ENCODE peak calls at places on chromosomes 1 and 21, in nine cellular contexts. One of them, this sample, is unnamed.
A peak's percentile ranks its signal among the peaks of the same experiment; 100 is the strongest.

GRCh38 chr1:50418600-50419109 is 4.6 kb downstream of the DMRTA2 start:
- DNase-seq in GM13977: peak; percentile 54
- DNase-seq in PC-9: no peak
- DNase-seq in sigmoid colon: no peak
- DNase-seq in fibroblast of pulmonary artery: no peak
- DNase-seq in AG10803: no peak
- DNase-seq in neural progenitor cell: peak; percentile 77
- DNase-seq in psoas muscle: peak; percentile 53
- DNase-seq in RWPE1: no peak
- DNase-seq in this sample: no peak

GRCh38 chr21:45029298-45029967 is 44.9 kb upstream of the ADARB1 start:
- DNase-seq in fibroblast of pulmonary artery: peak; percentile 42
- DNase-seq in psoas muscle: peak; percentile 81
- DNase-seq in sigmoid colon: no peak
- DNase-seq in GM13977: no peak
- DNase-seq in RWPE1: no peak
- DNase-seq in neural progenitor cell: peak; percentile 79
- DNase-seq in PC-9: no peak
- DNase-seq in AG10803: peak; percentile 50
- DNase-seq in this sample: no peak

GRCh38 chr1:23156940-23157339 is 11.7 kb downstream of the LUZP1 start:
- DNase-seq in neural progenitor cell: no peak
- DNase-seq in PC-9: no peak
- DNase-seq in GM13977: no peak
- DNase-seq in psoas muscle: no peak
- DNase-seq in RWPE1: no peak
- DNase-seq in fibroblast of pulmonary artery: no peak
- DNase-seq in sigmoid colon: no peak
- DNase-seq in AG10803: no peak
- DNase-seq in this sample: no peak

GRCh38 chr1:185238447-185238846 is 78.6 kb downstream of the IVNS1ABP start:
- DNase-seq in AG10803: peak; percentile 36
- DNase-seq in sigmoid colon: no peak
- DNase-seq in psoas muscle: no peak
- DNase-seq in neural progenitor cell: no peak
- DNase-seq in PC-9: no peak
- DNase-seq in fibroblast of pulmonary artery: peak; percentile 47
- DNase-seq in GM13977: no peak
- DNase-seq in RWPE1: peak; percentile 6
- DNase-seq in this sample: no peak

GRCh38 chr1:12176298-12177118 is 9.7 kb downstream of the TNFRSF1B start:
- DNase-seq in sigmoid colon: no peak
- DNase-seq in PC-9: no peak
- DNase-seq in neural progenitor cell: no peak
- DNase-seq in RWPE1: no peak
- DNase-seq in fibroblast of pulmonary artery: no peak
- DNase-seq in psoas muscle: no peak
- DNase-seq in GM13977: no peak
- DNase-seq in AG10803: no peak
- DNase-seq in this sample: no peak

GRCh38 chr1:26558649-26559048 is 29.1 kb downstream of the RPS6KA1 start:
- DNase-seq in sigmoid colon: no peak
- DNase-seq in AG10803: no peak
- DNase-seq in psoas muscle: no peak
- DNase-seq in neural progenitor cell: no peak
- DNase-seq in fibroblast of pulmonary artery: no peak
- DNase-seq in GM13977: no peak
- DNase-seq in PC-9: no peak
- DNase-seq in RWPE1: no peak
- DNase-seq in this sample: no peak

GRCh38 chr1:93652335-93652949 is 29.2 kb downstream of the BCAR3 start:
- DNase-seq in psoas muscle: no peak
- DNase-seq in RWPE1: no peak
- DNase-seq in AG10803: no peak
- DNase-seq in fibroblast of pulmonary artery: no peak
- DNase-seq in GM13977: no peak
- DNase-seq in sigmoid colon: no peak
- DNase-seq in neural progenitor cell: no peak
- DNase-seq in PC-9: no peak
- DNase-seq in this sample: no peak

GRCh38 chr21:34031835-34032370 is 41.5 kb upstream of the MRPS6 start:
- DNase-seq in fibroblast of pulmonary artery: no peak
- DNase-seq in psoas muscle: no peak
- DNase-seq in neural progenitor cell: no peak
- DNase-seq in AG10803: no peak
- DNase-seq in sigmoid colon: no peak
- DNase-seq in PC-9: no peak
- DNase-seq in GM13977: peak; percentile 19
- DNase-seq in RWPE1: no peak
- DNase-seq in this sample: no peak

GRCh38 chr1:169572184-169572583 is 14.1 kb downstream of the F5 start:
- DNase-seq in fibroblast of pulmonary artery: peak; percentile 8
- DNase-seq in psoas muscle: no peak
- DNase-seq in RWPE1: no peak
- DNase-seq in AG10803: peak; percentile 2
- DNase-seq in sigmoid colon: no peak
- DNase-seq in PC-9: peak; percentile 63
- DNase-seq in neural progenitor cell: no peak
- DNase-seq in GM13977: no peak
- DNase-seq in this sample: no peak

GRCh38 chr1:111269820-111270406 is 20.7 kb upstream of the CHIA start:
- DNase-seq in psoas muscle: no peak
- DNase-seq in neural progenitor cell: no peak
- DNase-seq in PC-9: no peak
- DNase-seq in GM13977: no peak
- DNase-seq in RWPE1: no peak
- DNase-seq in AG10803: no peak
- DNase-seq in fibroblast of pulmonary artery: no peak
- DNase-seq in sigmoid colon: no peak
- DNase-seq in this sample: no peak

GRCh38 chr1:50582346-50582745 is 159.1 kb upstream of the DMRTA2 start:
- DNase-seq in GM13977: no peak
- DNase-seq in sigmoid colon: no peak
- DNase-seq in AG10803: no peak
- DNase-seq in neural progenitor cell: no peak
- DNase-seq in RWPE1: no peak
- DNase-seq in PC-9: no peak
- DNase-seq in psoas muscle: no peak
- DNase-seq in fibroblast of pulmonary artery: no peak
- DNase-seq in this sample: no peak

GRCh38 chr1:111517464-111518225 is 14.2 kb upstream of the ADORA3 start:
- DNase-seq in fibroblast of pulmonary artery: no peak
- DNase-seq in GM13977: no peak
- DNase-seq in RWPE1: no peak
- DNase-seq in AG10803: no peak
- DNase-seq in neural progenitor cell: no peak
- DNase-seq in psoas muscle: no peak
- DNase-seq in sigmoid colon: no peak
- DNase-seq in PC-9: no peak
- DNase-seq in this sample: no peak

GRCh38 chr1:110620686-110621085 is 14.5 kb upstream of the KCNA2 start:
- DNase-seq in psoas muscle: no peak
- DNase-seq in AG10803: no peak
- DNase-seq in PC-9: no peak
- DNase-seq in sigmoid colon: no peak
- DNase-seq in RWPE1: no peak
- DNase-seq in fibroblast of pulmonary artery: no peak
- DNase-seq in GM13977: peak; percentile 3
- DNase-seq in neural progenitor cell: no peak
- DNase-seq in this sample: no peak

GRCh38 chr1:160101717-160102522 is 3.5 kb upstream of the IGSF8 start:
- DNase-seq in sigmoid colon: no peak
- DNase-seq in AG10803: no peak
- DNase-seq in fibroblast of pulmonary artery: no peak
- DNase-seq in RWPE1: no peak
- DNase-seq in neural progenitor cell: no peak
- DNase-seq in PC-9: no peak
- DNase-seq in psoas muscle: no peak
- DNase-seq in GM13977: no peak
- DNase-seq in this sample: no peak

GRCh38 chr1:156547982-156548381 is 24.4 kb downstream of the IQGAP3 start:
- DNase-seq in sigmoid colon: peak; percentile 46
- DNase-seq in psoas muscle: no peak
- DNase-seq in PC-9: no peak
- DNase-seq in AG10803: no peak
- DNase-seq in neural progenitor cell: no peak
- DNase-seq in fibroblast of pulmonary artery: no peak
- DNase-seq in GM13977: no peak
- DNase-seq in RWPE1: no peak
- DNase-seq in this sample: no peak

GRCh38 chr1:36099681-36100341 is 11.1 kb downstream of the ADPRS start:
- DNase-seq in sigmoid colon: peak; percentile 86
- DNase-seq in GM13977: peak; percentile 91
- DNase-seq in psoas muscle: peak; percentile 89
- DNase-seq in RWPE1: peak; percentile 76
- DNase-seq in AG10803: peak; percentile 63
- DNase-seq in fibroblast of pulmonary artery: peak; percentile 80
- DNase-seq in neural progenitor cell: peak; percentile 90
- DNase-seq in PC-9: peak; percentile 71
- DNase-seq in this sample: no peak

GRCh38 chr1:14507227-14507626 is 91.3 kb upstream of the KAZN start:
- DNase-seq in fibroblast of pulmonary artery: no peak
- DNase-seq in psoas muscle: no peak
- DNase-seq in sigmoid colon: no peak
- DNase-seq in neural progenitor cell: no peak
- DNase-seq in GM13977: no peak
- DNase-seq in PC-9: no peak
- DNase-seq in RWPE1: no peak
- DNase-seq in AG10803: no peak
- DNase-seq in this sample: no peak

GRCh38 chr1:220886470-220887201 is 7.4 kb downstream of the HLX start:
- DNase-seq in GM13977: peak; percentile 14
- DNase-seq in psoas muscle: no peak
- DNase-seq in fibroblast of pulmonary artery: no peak
- DNase-seq in PC-9: no peak
- DNase-seq in neural progenitor cell: no peak
- DNase-seq in sigmoid colon: no peak
- DNase-seq in RWPE1: no peak
- DNase-seq in AG10803: no peak
- DNase-seq in this sample: no peak

GRCh38 chr1:223474804-223475203 is 81.6 kb downstream of the CCDC185 start:
- DNase-seq in fibroblast of pulmonary artery: no peak
- DNase-seq in neural progenitor cell: no peak
- DNase-seq in AG10803: no peak
- DNase-seq in psoas muscle: no peak
- DNase-seq in sigmoid colon: no peak
- DNase-seq in PC-9: no peak
- DNase-seq in RWPE1: no peak
- DNase-seq in GM13977: no peak
- DNase-seq in this sample: no peak

GRCh38 chr21:32055305-32055704 is 182.5 kb downstream of the HUNK start:
- DNase-seq in fibroblast of pulmonary artery: no peak
- DNase-seq in RWPE1: no peak
- DNase-seq in psoas muscle: no peak
- DNase-seq in sigmoid colon: no peak
- DNase-seq in AG10803: peak; percentile 26
- DNase-seq in GM13977: no peak
- DNase-seq in PC-9: no peak
- DNase-seq in neural progenitor cell: no peak
- DNase-seq in this sample: no peak
- TF ChIP-seq CTCF in fibroblast of pulmonary artery: no peak
- TF ChIP-seq CTCF in RWPE1: no peak
- TF ChIP-seq CTCF in psoas muscle: no peak
- TF ChIP-seq CTCF in sigmoid colon: no peak
- TF ChIP-seq CTCF in AG10803: no peak
- TF ChIP-seq CTCF in GM13977: no peak
- TF ChIP-seq CTCF in PC-9: no peak
- TF ChIP-seq CTCF in neural progenitor cell: no peak
- TF ChIP-seq CTCF in this sample: no peak

DNA sequence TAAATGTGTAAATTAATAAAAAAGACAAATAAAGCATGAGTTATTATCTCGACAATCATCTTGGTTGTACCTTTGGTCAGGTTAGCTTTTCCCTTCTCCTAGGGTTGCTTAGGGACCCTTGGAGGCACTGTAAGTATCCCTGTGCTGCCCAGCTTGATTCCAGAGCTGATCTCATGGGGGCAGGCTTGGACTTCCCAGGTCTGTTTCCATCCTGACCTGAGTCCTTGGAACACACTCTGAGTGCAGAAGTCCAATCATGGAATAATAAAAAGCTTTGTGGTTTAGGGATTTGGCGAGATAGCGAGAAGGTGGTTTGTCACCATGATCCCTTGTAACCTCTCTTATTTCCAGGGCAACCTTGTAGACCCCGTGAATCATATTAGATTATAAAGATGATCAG is 18.7 kb upstream of the PAPPA2 start:
- DNase-seq in fibroblast of pulmonary artery: no peak
- DNase-seq in sigmoid colon: no peak
- DNase-seq in AG10803: no peak
- DNase-seq in GM13977: no peak
- DNase-seq in neural progenitor cell: no peak
- DNase-seq in psoas muscle: no peak
- DNase-seq in RWPE1: no peak
- DNase-seq in PC-9: no peak
- DNase-seq in this sample: no peak
- TF ChIP-seq CTCF in fibroblast of pulmonary artery: no peak
- TF ChIP-seq CTCF in sigmoid colon: no peak
- TF ChIP-seq CTCF in AG10803: no peak
- TF ChIP-seq CTCF in GM13977: no peak
- TF ChIP-seq CTCF in neural progenitor cell: no peak
- TF ChIP-seq CTCF in psoas muscle: no peak
- TF ChIP-seq CTCF in RWPE1: no peak
- TF ChIP-seq CTCF in PC-9: no peak
- TF ChIP-seq CTCF in this sample: no peak

GRCh38 chr21:36606292-36606982 is 92.5 kb upstream of the SIM2 start:
- DNase-seq in AG10803: no peak
- DNase-seq in fibroblast of pulmonary artery: no peak
- DNase-seq in sigmoid colon: no peak
- DNase-seq in GM13977: no peak
- DNase-seq in RWPE1: no peak
- DNase-seq in neural progenitor cell: no peak
- DNase-seq in psoas muscle: no peak
- DNase-seq in PC-9: no peak
- DNase-seq in this sample: no peak
- TF ChIP-seq CTCF in AG10803: no peak
- TF ChIP-seq CTCF in fibroblast of pulmonary artery: no peak
- TF ChIP-seq CTCF in sigmoid colon: no peak
- TF ChIP-seq CTCF in GM13977: no peak
- TF ChIP-seq CTCF in RWPE1: no peak
- TF ChIP-seq CTCF in neural progenitor cell: peak; percentile 27
- TF ChIP-seq CTCF in psoas muscle: no peak
- TF ChIP-seq CTCF in PC-9: no peak
- TF ChIP-seq CTCF in this sample: no peak

DNA sequence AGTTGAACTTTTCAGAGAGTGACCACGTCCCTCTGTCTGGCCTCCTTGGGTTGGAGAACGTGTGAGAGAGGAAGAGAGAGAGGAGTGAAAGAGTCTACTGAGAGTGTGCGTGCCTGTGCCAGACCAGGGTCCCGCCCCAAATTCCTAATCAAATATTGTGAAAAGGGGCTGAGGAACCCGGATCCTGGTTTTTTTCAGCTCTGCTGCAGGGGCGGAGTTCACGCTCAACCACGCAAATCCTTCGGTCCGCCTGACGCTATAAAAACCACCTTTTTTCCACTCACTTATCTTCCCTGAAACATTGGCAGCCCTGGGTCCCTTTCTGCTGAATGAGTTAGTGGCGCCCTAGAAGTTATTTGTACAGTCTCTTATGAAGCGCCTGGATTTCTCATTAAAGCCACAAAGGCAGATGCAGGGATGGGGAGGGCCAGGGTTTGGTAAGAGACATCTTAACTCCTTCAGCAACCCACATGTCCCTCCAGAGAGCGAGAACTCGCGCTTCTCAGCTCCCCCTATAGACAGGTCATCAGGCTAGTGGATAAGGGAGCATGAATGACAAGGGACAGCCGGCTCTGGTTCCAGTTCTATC is at the start of gene FMOD:
- DNase-seq in GM13977: no peak
- DNase-seq in PC-9: no peak
- DNase-seq in AG10803: peak; percentile 63
- DNase-seq in RWPE1: no peak
- DNase-seq in psoas muscle: peak; percentile 77
- DNase-seq in neural progenitor cell: peak; percentile 40
- DNase-seq in sigmoid colon: peak; percentile 93
- DNase-seq in fibroblast of pulmonary artery: peak; percentile 76
- DNase-seq in this sample: no peak
- TF ChIP-seq CTCF in GM13977: no peak
- TF ChIP-seq CTCF in PC-9: no peak
- TF ChIP-seq CTCF in AG10803: peak; percentile 22
- TF ChIP-seq CTCF in RWPE1: no peak
- TF ChIP-seq CTCF in psoas muscle: no peak
- TF ChIP-seq CTCF in neural progenitor cell: peak; percentile 32
- TF ChIP-seq CTCF in sigmoid colon: no peak
- TF ChIP-seq CTCF in fibroblast of pulmonary artery: peak; percentile 13
- TF ChIP-seq CTCF in this sample: no peak